ENCODE peak calls at places on chromosomes 16 and 17, in five cellular contexts. One of them, this sample, is unnamed.

GRCh38 chr16:86404678-86405077 is 105.6 kb upstream of the FOXF1 start:
- DNase-seq in HepG2: no peak
- DNase-seq in H1: no peak
- DNase-seq in K562: no peak
- DNase-seq in GM12878: no peak
- DNase-seq in this sample: no peak

GRCh38 chr16:65975049-65975708 is 391.3 kb upstream of the CDH5 start:
- DNase-seq in HepG2: no peak
- DNase-seq in H1: no peak
- DNase-seq in K562: peak; percentile 20
- DNase-seq in GM12878: no peak
- DNase-seq in this sample: no peak

GRCh38 chr17:72715906-72716572 is 376.4 kb downstream of the SLC39A11 start:
- DNase-seq in HepG2: peak; percentile 94
- DNase-seq in H1: no peak
- DNase-seq in K562: no peak
- DNase-seq in GM12878: no peak
- DNase-seq in this sample: no peak

GRCh38 chr16:72172105-72173034 is at the start of gene PMFBP1:
- DNase-seq in HepG2: peak; percentile 35
- DNase-seq in H1: no peak
- DNase-seq in K562: peak; percentile 14
- DNase-seq in GM12878: peak; percentile 88
- DNase-seq in this sample: no peak

GRCh38 chr17:59601130-59601529 is 18.6 kb upstream of the CLTC start:
- DNase-seq in HepG2: no peak
- DNase-seq in H1: no peak
- DNase-seq in K562: no peak
- DNase-seq in GM12878: no peak
- DNase-seq in this sample: no peak

GRCh38 chr17:50853015-50853615 is 13.0 kb downstream of the TOB1 start:
- DNase-seq in HepG2: peak; percentile 74
- DNase-seq in H1: no peak
- DNase-seq in K562: no peak
- DNase-seq in GM12878: no peak
- DNase-seq in this sample: no peak

GRCh38 chr17:40312131-40312731 is 3.3 kb downstream of the RARA start:
- DNase-seq in HepG2: no peak
- DNase-seq in H1: no peak
- DNase-seq in K562: no peak
- DNase-seq in GM12878: no peak
- DNase-seq in this sample: peak; percentile 45

GRCh38 chr17:65154770-65155589 is 17.8 kb downstream of the RGS9 start:
- DNase-seq in HepG2: no peak
- DNase-seq in H1: no peak
- DNase-seq in K562: no peak
- DNase-seq in GM12878: no peak
- DNase-seq in this sample: no peak

GRCh38 chr17:65684631-65685030 is 123.2 kb upstream of the AXIN2 start:
- DNase-seq in HepG2: no peak
- DNase-seq in H1: no peak
- DNase-seq in K562: no peak
- DNase-seq in GM12878: no peak
- DNase-seq in this sample: no peak

GRCh38 chr16:21159281-21159951 is 942 bp downstream of the LDAF1 start:
- DNase-seq in HepG2: no peak
- DNase-seq in H1: no peak
- DNase-seq in K562: peak; percentile 41
- DNase-seq in GM12878: no peak
- DNase-seq in this sample: peak; percentile 28

GRCh38 chr17:81135503-81136283 is 29.6 kb upstream of the PVALEF start:
- DNase-seq in HepG2: no peak
- DNase-seq in H1: no peak
- DNase-seq in K562: no peak
- DNase-seq in GM12878: no peak
- DNase-seq in this sample: no peak

GRCh38 chr16:87042551-87043272 is 274.5 kb downstream of the C16orf95 start:
- DNase-seq in HepG2: no peak
- DNase-seq in H1: no peak
- DNase-seq in K562: no peak
- DNase-seq in GM12878: no peak
- DNase-seq in this sample: no peak

GRCh38 chr17:63998721-63999679 is 849 bp downstream of the PRR29 start:
- DNase-seq in HepG2: no peak
- DNase-seq in H1: no peak
- DNase-seq in K562: no peak
- DNase-seq in GM12878: no peak
- DNase-seq in this sample: peak; percentile 65

GRCh38 chr16:80466024-80466986 is 74.5 kb upstream of the DYNLRB2 start:
- DNase-seq in HepG2: peak; percentile 54
- DNase-seq in H1: peak; percentile 63
- DNase-seq in K562: peak; percentile 84
- DNase-seq in GM12878: peak; percentile 34
- DNase-seq in this sample: peak; percentile 79
- TF ChIP-seq TAF1 in HepG2: no peak
- TF ChIP-seq TAF1 in H1: no peak
- TF ChIP-seq TAF1 in K562: no peak
- TF ChIP-seq TAF1 in GM12878: no peak
- TF ChIP-seq TAF1 in this sample: no peak

DNA sequence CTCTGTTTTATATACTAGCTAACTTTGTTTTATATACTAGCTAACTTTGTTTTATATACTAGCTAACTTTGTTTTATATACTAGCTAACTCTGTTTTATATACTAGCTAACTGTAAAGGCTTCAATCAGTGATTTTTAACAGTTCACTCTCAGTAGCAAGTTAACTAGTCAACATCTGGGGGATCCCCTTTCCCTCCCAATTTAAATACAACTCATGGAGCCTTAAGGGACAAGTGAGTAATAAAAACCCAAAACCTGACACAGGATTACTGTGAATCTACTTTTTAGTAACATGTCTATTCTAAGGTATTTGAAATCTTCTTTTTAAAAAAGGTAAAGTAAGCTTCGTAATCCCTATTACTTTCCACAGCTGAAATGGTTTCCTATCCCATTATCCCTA is 32.2 kb downstream of the FAM222B start:
- DNase-seq in HepG2: no peak
- DNase-seq in H1: no peak
- DNase-seq in K562: no peak
- DNase-seq in GM12878: no peak
- DNase-seq in this sample: no peak
- H3K4me3 ChIP-seq in HepG2: no peak overlapping the region
- H3K4me3 ChIP-seq in H1: no peak overlapping the region
- H3K4me3 ChIP-seq in K562: no peak overlapping the region
- H3K4me3 ChIP-seq in GM12878: no peak overlapping the region
- H3K4me3 ChIP-seq in this sample: no peak overlapping the region

GRCh38 chr17:69123626-69124025 is 18.1 kb downstream of the ABCA6 start:
- DNase-seq in HepG2: no peak
- DNase-seq in H1: no peak
- DNase-seq in K562: no peak
- DNase-seq in GM12878: no peak
- DNase-seq in this sample: no peak
- TF ChIP-seq TAF1 in HepG2: no peak
- TF ChIP-seq TAF1 in H1: no peak
- TF ChIP-seq TAF1 in K562: no peak
- TF ChIP-seq TAF1 in GM12878: no peak
- TF ChIP-seq TAF1 in this sample: no peak

GRCh38 chr17:66910651-66911285 is 53.7 kb upstream of the CACNG4 start:
- DNase-seq in HepG2: no peak
- DNase-seq in H1: no peak
- DNase-seq in K562: no peak
- DNase-seq in GM12878: no peak
- DNase-seq in this sample: no peak

GRCh38 chr17:66916946-66917345 is 47.6 kb upstream of the CACNG4 start:
- DNase-seq in HepG2: no peak
- DNase-seq in H1: no peak
- DNase-seq in K562: no peak
- DNase-seq in GM12878: no peak
- DNase-seq in this sample: no peak

GRCh38 chr17:66918896-66919295 is 45.6 kb upstream of the CACNG4 start:
- DNase-seq in HepG2: no peak
- DNase-seq in H1: no peak
- DNase-seq in K562: no peak
- DNase-seq in GM12878: no peak
- DNase-seq in this sample: no peak

GRCh38 chr17:66915792-66916191 is 48.7 kb upstream of the CACNG4 start:
- DNase-seq in HepG2: no peak
- DNase-seq in H1: no peak
- DNase-seq in K562: no peak
- DNase-seq in GM12878: no peak
- DNase-seq in this sample: no peak

DNA sequence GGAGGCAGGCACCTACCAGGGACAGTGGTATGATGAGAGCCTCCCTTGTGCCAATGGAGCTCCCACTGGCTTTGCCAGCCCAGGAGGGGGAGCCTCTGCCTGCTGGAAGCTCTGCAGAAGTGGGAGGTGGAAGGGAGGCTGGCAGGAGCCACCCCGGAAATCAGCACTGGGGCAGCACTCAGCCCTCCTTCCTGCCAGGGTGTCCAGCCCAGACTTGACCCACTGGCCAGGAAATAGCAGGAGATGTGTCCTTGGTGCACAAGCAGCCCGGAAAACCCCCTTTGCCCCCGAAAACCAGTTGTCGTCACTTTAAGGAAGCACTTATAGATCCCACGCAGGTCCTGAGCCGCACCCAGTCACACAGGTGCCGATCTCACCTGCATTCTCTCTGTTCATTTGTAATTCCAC is 49.3 kb upstream of the CACNG4 start:
- DNase-seq in HepG2: peak; percentile 21
- DNase-seq in H1: no peak
- DNase-seq in K562: no peak
- DNase-seq in GM12878: no peak
- DNase-seq in this sample: peak; percentile 76
- H3K4me3 ChIP-seq in HepG2: no peak overlapping the region
- H3K4me3 ChIP-seq in H1: no peak overlapping the region
- H3K4me3 ChIP-seq in K562: no peak overlapping the region
- H3K4me3 ChIP-seq in GM12878: no peak overlapping the region
- H3K4me3 ChIP-seq in this sample: no peak overlapping the region

GRCh38 chr17:15999974-16000827 is 577 bp downstream of the TTC19 start:
- DNase-seq in HepG2: peak; percentile 15
- DNase-seq in H1: no peak
- DNase-seq in K562: no peak
- DNase-seq in GM12878: no peak
- DNase-seq in this sample: no peak
- TF ChIP-seq TAF1 in HepG2: no peak
- TF ChIP-seq TAF1 in H1: no peak
- TF ChIP-seq TAF1 in K562: no peak
- TF ChIP-seq TAF1 in GM12878: no peak
- TF ChIP-seq TAF1 in this sample: no peak

DNA sequence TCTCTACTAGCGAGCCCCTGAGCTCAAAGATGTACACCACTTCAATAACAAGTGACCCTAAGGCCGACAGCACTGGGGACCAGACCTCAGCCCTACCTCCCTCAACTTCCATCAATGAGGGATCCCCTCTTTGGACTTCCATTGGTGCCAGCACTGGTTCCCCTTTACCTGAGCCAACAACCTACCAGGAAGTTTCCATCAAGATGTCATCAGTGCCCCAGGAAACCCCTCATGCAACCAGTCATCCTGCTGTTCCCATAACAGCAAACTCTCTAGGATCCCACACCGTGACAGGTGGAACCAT is 734 bp downstream of the SPN start:
- DNase-seq in HepG2: no peak
- DNase-seq in H1: no peak
- DNase-seq in K562: no peak
- DNase-seq in GM12878: no peak
- DNase-seq in this sample: no peak
- H3K4me3 ChIP-seq in HepG2: no peak overlapping the region
- H3K4me3 ChIP-seq in H1: no peak overlapping the region
- H3K4me3 ChIP-seq in K562: peak overlapping the region; percentile 60
- H3K4me3 ChIP-seq in GM12878: peak overlapping the region; percentile 99
- H3K4me3 ChIP-seq in this sample: no peak overlapping the region

GRCh38 chr17:44174427-44174826 is 3.9 kb downstream of the ASB16 start:
- DNase-seq in HepG2: no peak
- DNase-seq in H1: no peak
- DNase-seq in K562: no peak
- DNase-seq in GM12878: no peak
- DNase-seq in this sample: no peak
- TF ChIP-seq TAF1 in HepG2: no peak
- TF ChIP-seq TAF1 in H1: no peak
- TF ChIP-seq TAF1 in K562: no peak
- TF ChIP-seq TAF1 in GM12878: no peak
- TF ChIP-seq TAF1 in this sample: no peak

GRCh38 chr17:7589891-7590611 is at the start of gene SOX15:
- DNase-seq in HepG2: no peak
- DNase-seq in H1: no peak
- DNase-seq in K562: no peak
- DNase-seq in GM12878: no peak
- DNase-seq in this sample: peak; percentile 50
- H3K4me3 ChIP-seq in HepG2: no peak within 1 kb of the TSS
- H3K4me3 ChIP-seq in H1: peak within 1 kb of the TSS; percentile 73
- H3K4me3 ChIP-seq in K562: no peak within 1 kb of the TSS
- H3K4me3 ChIP-seq in GM12878: no peak within 1 kb of the TSS
- H3K4me3 ChIP-seq in this sample: no peak within 1 kb of the TSS

DNA sequence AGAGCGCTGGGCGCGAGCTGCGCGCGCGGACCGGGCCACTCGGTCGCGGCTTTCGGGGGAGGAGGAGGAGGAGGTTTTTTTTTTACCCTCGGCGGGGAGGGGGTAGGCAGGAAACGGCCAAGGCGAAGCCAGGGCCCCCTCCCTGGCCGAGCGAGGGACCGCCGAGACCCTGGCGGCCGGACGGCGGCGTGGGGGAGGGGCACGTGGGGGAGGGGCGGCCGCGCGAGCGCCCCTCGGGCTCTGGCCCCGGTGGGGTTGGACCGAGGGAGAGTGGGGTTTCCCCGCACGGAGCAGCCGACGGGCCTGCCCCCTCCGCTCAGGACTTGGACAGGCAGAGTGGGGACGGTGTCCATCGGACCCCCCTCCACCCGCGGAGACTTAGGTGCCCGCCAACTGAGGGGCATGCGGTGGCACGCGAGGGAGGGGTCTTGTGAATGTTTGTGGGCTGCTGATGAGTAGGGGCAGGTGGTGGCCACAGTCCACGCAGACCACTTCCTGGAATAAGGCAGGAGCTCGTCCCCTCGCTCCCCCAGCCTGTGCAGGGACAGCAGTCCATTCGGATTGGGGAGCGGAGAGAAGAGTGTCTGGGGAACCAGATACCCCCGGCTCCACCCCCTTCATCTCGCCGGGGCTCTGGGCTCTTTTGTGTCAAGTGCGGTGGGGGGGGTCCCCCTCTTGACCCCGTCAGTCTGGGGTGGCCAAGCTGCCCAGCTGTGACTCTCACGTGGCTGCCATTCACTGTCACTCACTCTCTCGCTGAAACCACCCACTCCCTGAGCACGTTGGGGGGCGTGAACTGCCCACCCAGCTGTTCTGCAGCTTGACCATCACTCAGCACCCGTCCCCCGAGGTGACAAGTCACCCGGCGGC is 3.0 kb upstream of the CHD3 start:
- DNase-seq in HepG2: no peak
- DNase-seq in H1: no peak
- DNase-seq in K562: peak; percentile 77
- DNase-seq in GM12878: no peak
- DNase-seq in this sample: peak; percentile 80
- TF ChIP-seq TAF1 in HepG2: no peak
- TF ChIP-seq TAF1 in H1: peak; percentile 28
- TF ChIP-seq TAF1 in K562: peak; percentile 22
- TF ChIP-seq TAF1 in GM12878: peak; percentile 19
- TF ChIP-seq TAF1 in this sample: no peak